ENCODE peak calls at places on chromosomes 12 and 14, in seven cellular contexts. X is cardiac muscle cell; H is stimulated activated CD4-positive, alpha-beta T cell treated with anti-CD3 and anti-CD28 coated beads, Interleukin-1b, Interleukin-23, amount 100 ng/mL, for 1 hour; M is Calu3; W is NCI-H1417 treated with DMSO at 0.1 percent for 48 hours; N is frontal cortex; P is AG04450. O is an unnamed sample.

GRCh38 chr12:27785882-27786570 is 6.0 kb upstream of the MANSC4 start:
- DNase-seq in X (no peak), H (no peak), M (no peak), W (peak; percentile 17), N (no peak), P (peak; percentile 44), O (no peak)

GRCh38 chr12:128587918-128588317 is 235.8 kb downstream of the SLC15A4 start:
- DNase-seq in X (no peak), H (no peak), M (no peak), W (no peak), N (no peak), P (no peak), O (no peak)

GRCh38 chr12:62291888-62292760 is 31.9 kb downstream of the USP15 start:
- DNase-seq in X (no peak), H (no peak), M (peak; percentile 21), W (no peak), N (no peak), P (no peak), O (no peak)

GRCh38 chr14:69567563-69567962 is 7.1 kb downstream of the CCDC177 start:
- DNase-seq in X (no peak), H (no peak), M (no peak), W (no peak), N (no peak), P (no peak), O (no peak)

GRCh38 chr12:129379076-129379804 is 524.6 kb downstream of the TMEM132D start:
- DNase-seq in X (no peak), H (no peak), M (no peak), W (no peak), N (no peak), P (no peak), O (no peak)

GRCh38 chr12:27861428-27862167 is 81.6 kb upstream of the MANSC4 start:
- DNase-seq in X (no peak), H (no peak), M (no peak), W (no peak), N (no peak), P (no peak), O (peak; percentile 22)

GRCh38 chr14:69882086-69882864 is 3.1 kb downstream of the SMOC1 start:
- DNase-seq in X (no peak), H (no peak), M (no peak), W (no peak), N (no peak), P (no peak), O (no peak)

GRCh38 chr12:16524378-16524777 is 81.6 kb downstream of the LMO3 start:
- DNase-seq in X (no peak), H (no peak), M (peak; percentile 21), W (no peak), N (no peak), P (no peak), O (no peak)

GRCh38 chr12:118330421-118331018 is 42.2 kb downstream of the TAOK3 start:
- DNase-seq in X (no peak), H (no peak), M (no peak), W (no peak), N (no peak), P (peak; percentile 61), O (no peak)

GRCh38 chr14:55317907-55318306 is 46.7 kb downstream of the FBXO34 start:
- DNase-seq in X (no peak), H (no peak), M (no peak), W (no peak), N (no peak), P (no peak), O (no peak)